ENCODE peak calls at places on chromosomes 1 and 21, in ten cellular contexts. One of them, this sample, is unnamed.

GRCh38 chr1:237901284-237901870 is 10.7 kb upstream of the ZP4 start:
- DNase-seq in transverse colon: no peak
- DNase-seq in OCI-LY7: peak; percentile 16
- DNase-seq in cardiac fibroblast: no peak
- DNase-seq in heart right ventricle: no peak
- DNase-seq in foreskin fibroblast: no peak
- DNase-seq in AG04450: no peak
- DNase-seq in cardiac muscle cell: peak; percentile 1
- DNase-seq in IMR-90: no peak
- DNase-seq in ovary: no peak
- DNase-seq in this sample: no peak

GRCh38 chr21:35509004-35509704 is 460.1 kb upstream of the RUNX1 start:
- DNase-seq in cardiac muscle cell: peak; percentile 11
- DNase-seq in foreskin fibroblast: peak; percentile 24
- DNase-seq in ovary: no peak
- DNase-seq in OCI-LY7: no peak
- DNase-seq in IMR-90: no peak
- DNase-seq in transverse colon: no peak
- DNase-seq in cardiac fibroblast: no peak
- DNase-seq in AG04450: no peak
- DNase-seq in heart right ventricle: peak; percentile 24
- DNase-seq in this sample: no peak

GRCh38 chr21:15688016-15688415 is 41.8 kb upstream of the USP25 start:
- DNase-seq in heart right ventricle: no peak
- DNase-seq in IMR-90: no peak
- DNase-seq in ovary: no peak
- DNase-seq in cardiac fibroblast: no peak
- DNase-seq in cardiac muscle cell: no peak
- DNase-seq in OCI-LY7: no peak
- DNase-seq in transverse colon: no peak
- DNase-seq in foreskin fibroblast: no peak
- DNase-seq in AG04450: no peak
- DNase-seq in this sample: no peak

GRCh38 chr1:245263701-245264100 is 108.9 kb downstream of the KIF26B start:
- DNase-seq in foreskin fibroblast: peak; percentile 2
- DNase-seq in OCI-LY7: no peak
- DNase-seq in IMR-90: no peak
- DNase-seq in heart right ventricle: no peak
- DNase-seq in AG04450: no peak
- DNase-seq in cardiac fibroblast: peak; percentile 45
- DNase-seq in transverse colon: no peak
- DNase-seq in cardiac muscle cell: peak; percentile 61
- DNase-seq in ovary: no peak
- DNase-seq in this sample: no peak

GRCh38 chr1:111241797-111242196 is 14.3 kb downstream of the CHI3L2 start:
- DNase-seq in transverse colon: no peak
- DNase-seq in cardiac fibroblast: no peak
- DNase-seq in cardiac muscle cell: no peak
- DNase-seq in IMR-90: peak; percentile 4
- DNase-seq in ovary: no peak
- DNase-seq in heart right ventricle: no peak
- DNase-seq in foreskin fibroblast: no peak
- DNase-seq in OCI-LY7: no peak
- DNase-seq in AG04450: no peak
- DNase-seq in this sample: no peak

GRCh38 chr1:181100924-181101323 is 12.4 kb downstream of the IER5 start:
- DNase-seq in OCI-LY7: no peak
- DNase-seq in IMR-90: no peak
- DNase-seq in transverse colon: no peak
- DNase-seq in ovary: no peak
- DNase-seq in heart right ventricle: no peak
- DNase-seq in cardiac fibroblast: no peak
- DNase-seq in AG04450: no peak
- DNase-seq in foreskin fibroblast: no peak
- DNase-seq in cardiac muscle cell: no peak
- DNase-seq in this sample: no peak

GRCh38 chr1:162688931-162689330 is 56.7 kb downstream of the DDR2 start:
- DNase-seq in cardiac muscle cell: no peak
- DNase-seq in foreskin fibroblast: no peak
- DNase-seq in transverse colon: no peak
- DNase-seq in OCI-LY7: no peak
- DNase-seq in IMR-90: no peak
- DNase-seq in ovary: no peak
- DNase-seq in heart right ventricle: no peak
- DNase-seq in cardiac fibroblast: no peak
- DNase-seq in AG04450: no peak
- DNase-seq in this sample: no peak

GRCh38 chr1:20686878-20687725 is 25.9 kb upstream of the DDOST start:
- DNase-seq in cardiac fibroblast: no peak
- DNase-seq in transverse colon: no peak
- DNase-seq in ovary: no peak
- DNase-seq in IMR-90: no peak
- DNase-seq in OCI-LY7: no peak
- DNase-seq in AG04450: no peak
- DNase-seq in cardiac muscle cell: no peak
- DNase-seq in heart right ventricle: no peak
- DNase-seq in foreskin fibroblast: no peak
- DNase-seq in this sample: no peak

GRCh38 chr1:200034262-200034557 is 6.7 kb downstream of the NR5A2 start:
- DNase-seq in ovary: no peak
- DNase-seq in transverse colon: no peak
- DNase-seq in cardiac muscle cell: no peak
- DNase-seq in heart right ventricle: no peak
- DNase-seq in OCI-LY7: no peak
- DNase-seq in IMR-90: no peak
- DNase-seq in AG04450: no peak
- DNase-seq in cardiac fibroblast: no peak
- DNase-seq in foreskin fibroblast: no peak
- DNase-seq in this sample: no peak

DNA sequence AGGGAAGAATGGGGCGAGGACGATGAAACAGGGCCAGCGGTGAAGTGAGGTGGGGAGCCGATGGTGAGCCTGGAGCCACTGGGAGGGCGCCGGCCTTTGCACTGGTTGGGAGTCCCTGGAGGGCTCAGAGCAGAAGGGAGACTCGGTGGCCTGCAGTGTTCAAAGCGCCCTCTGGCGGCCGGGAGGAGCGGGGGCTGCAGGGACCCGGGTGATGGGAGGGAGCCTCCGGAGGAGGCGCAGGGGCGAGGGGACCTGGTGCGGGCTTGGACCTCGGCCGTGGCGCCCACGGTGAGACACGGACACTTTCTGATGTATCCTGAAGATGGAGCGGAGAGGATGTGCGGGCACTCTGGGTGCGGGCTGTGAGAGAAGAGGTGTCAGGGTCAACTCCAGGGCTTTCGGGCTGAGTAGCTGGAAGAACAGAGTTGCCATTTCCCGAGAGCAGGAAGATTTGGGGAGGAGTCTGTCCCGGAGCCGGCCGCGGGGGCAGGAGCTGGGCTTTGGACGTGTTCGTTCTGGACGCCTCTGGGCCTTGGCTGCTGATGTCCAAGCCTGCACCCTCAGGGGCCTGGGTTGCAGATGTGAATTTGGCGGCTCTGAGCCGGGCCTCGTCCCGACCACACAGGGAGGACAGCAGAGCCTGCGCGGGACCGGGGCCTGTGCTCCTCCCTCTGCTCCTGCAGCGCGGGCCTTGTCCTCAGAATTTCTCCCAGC is 29.7 kb downstream of the HEYL start:
- DNase-seq in heart right ventricle: peak; percentile 59
- DNase-seq in cardiac muscle cell: peak; percentile 67
- DNase-seq in ovary: peak; percentile 54
- DNase-seq in IMR-90: no peak
- DNase-seq in foreskin fibroblast: peak; percentile 51
- DNase-seq in transverse colon: peak; percentile 66
- DNase-seq in AG04450: no peak
- DNase-seq in cardiac fibroblast: peak; percentile 46
- DNase-seq in OCI-LY7: peak; percentile 58
- DNase-seq in this sample: no peak
- TF ChIP-seq CTCF in heart right ventricle: peak; percentile 83
- TF ChIP-seq CTCF in cardiac muscle cell: peak; percentile 81
- TF ChIP-seq CTCF in ovary: no peak
- TF ChIP-seq CTCF in IMR-90: peak; percentile 54
- TF ChIP-seq CTCF in foreskin fibroblast: peak; percentile 79
- TF ChIP-seq CTCF in transverse colon: peak; percentile 53
- TF ChIP-seq CTCF in AG04450: peak; percentile 59
- TF ChIP-seq CTCF in cardiac fibroblast: peak; percentile 61
- TF ChIP-seq CTCF in OCI-LY7: peak; percentile 79
- TF ChIP-seq CTCF in this sample: peak; percentile 80

DNA sequence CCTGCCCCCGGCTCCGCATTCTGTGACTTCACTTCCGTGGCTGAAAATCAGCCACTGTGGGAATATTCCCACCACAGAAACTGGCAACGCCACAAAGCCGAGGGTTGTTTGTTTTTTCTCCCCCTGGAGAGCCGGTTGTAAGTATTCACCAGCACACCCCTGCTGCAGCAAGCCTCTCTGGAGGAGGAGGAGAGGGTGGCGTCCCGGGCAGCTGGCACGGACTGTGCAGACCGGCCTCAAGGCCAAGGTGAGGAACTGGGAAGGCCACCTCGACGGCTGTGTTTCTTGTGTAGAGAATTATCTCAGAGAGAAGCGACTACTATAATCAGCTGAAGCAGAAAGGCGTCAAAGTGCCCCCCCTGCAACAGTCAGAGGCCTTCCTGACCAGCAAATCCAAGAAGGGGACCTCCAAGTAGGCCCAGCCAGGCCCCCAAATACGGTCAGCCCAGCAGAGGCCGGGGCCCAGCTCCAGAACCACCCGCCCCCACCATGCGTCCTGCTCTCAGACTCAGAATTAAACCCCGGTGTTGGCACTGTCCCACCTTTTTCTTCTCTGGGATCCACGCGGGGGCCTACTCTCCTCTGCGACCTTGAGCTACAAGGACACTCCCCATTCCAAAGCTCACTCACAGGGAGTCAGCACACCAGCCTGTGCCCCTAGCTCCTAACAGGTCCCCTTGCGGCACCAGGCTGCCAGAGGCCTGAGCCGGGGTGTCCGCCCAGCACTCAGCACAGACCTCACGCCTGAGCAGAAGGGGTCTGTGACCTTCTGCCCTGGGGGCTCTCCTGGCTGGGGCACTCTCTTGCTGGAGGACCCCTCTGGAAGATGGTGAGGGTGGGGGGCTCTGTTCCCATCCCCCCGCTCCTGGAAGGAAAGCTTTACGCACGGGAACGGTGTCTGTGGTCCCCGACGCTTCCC is 1.2 kb upstream of the SMIM1 start:
- DNase-seq in OCI-LY7: no peak
- DNase-seq in transverse colon: no peak
- DNase-seq in IMR-90: no peak
- DNase-seq in ovary: peak; percentile 71
- DNase-seq in heart right ventricle: no peak
- DNase-seq in foreskin fibroblast: peak; percentile 33
- DNase-seq in cardiac muscle cell: no peak
- DNase-seq in cardiac fibroblast: no peak
- DNase-seq in AG04450: no peak
- DNase-seq in this sample: no peak
- H3K4me3 ChIP-seq in OCI-LY7: peak overlapping the region; percentile 72
- H3K4me3 ChIP-seq in transverse colon: peak overlapping the region; percentile 35
- H3K4me3 ChIP-seq in IMR-90: peak overlapping the region; percentile 82
- H3K4me3 ChIP-seq in ovary: peak overlapping the region; percentile 64
- H3K4me3 ChIP-seq in heart right ventricle: peak overlapping the region; percentile 74
- H3K4me3 ChIP-seq in foreskin fibroblast: peak overlapping the region; percentile 47
- H3K4me3 ChIP-seq in cardiac muscle cell: peak overlapping the region; percentile 31
- H3K4me3 ChIP-seq in cardiac fibroblast: peak overlapping the region; percentile 51
- H3K4me3 ChIP-seq in AG04450: peak overlapping the region; percentile 67
- H3K4me3 ChIP-seq in this sample: peak overlapping the region; percentile 59

DNA sequence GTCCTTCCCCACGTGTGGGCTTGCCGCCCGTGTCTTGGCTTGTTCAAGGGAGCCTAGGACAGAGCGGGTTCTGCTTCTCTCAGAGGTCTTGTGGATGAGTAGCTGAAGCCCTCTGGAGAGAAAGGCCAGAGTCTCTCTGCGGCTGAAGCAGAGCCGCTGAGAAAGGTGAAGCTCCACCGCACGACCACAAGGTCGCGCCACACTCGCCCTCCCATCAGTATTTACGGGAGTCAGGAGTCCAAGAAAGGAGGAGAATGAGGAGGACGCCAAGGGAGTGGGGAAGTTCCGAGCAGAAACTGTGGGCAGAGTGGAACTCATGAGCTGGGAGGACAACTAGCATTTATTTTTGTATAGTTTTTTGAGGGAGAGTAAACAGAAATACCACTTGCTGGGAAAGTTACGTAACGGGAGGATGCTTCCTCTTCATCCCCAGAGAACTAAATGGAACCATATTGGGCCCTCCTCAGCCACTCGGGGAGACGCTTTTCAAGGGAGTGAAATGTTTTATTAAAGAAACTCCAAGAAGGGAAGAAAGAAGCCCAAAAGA is 51.6 kb upstream of the HAO2 start:
- DNase-seq in AG04450: no peak
- DNase-seq in foreskin fibroblast: no peak
- DNase-seq in transverse colon: no peak
- DNase-seq in ovary: no peak
- DNase-seq in heart right ventricle: no peak
- DNase-seq in cardiac muscle cell: no peak
- DNase-seq in cardiac fibroblast: no peak
- DNase-seq in IMR-90: no peak
- DNase-seq in OCI-LY7: no peak
- DNase-seq in this sample: no peak
- TF ChIP-seq CTCF in AG04450: no peak
- TF ChIP-seq CTCF in foreskin fibroblast: no peak
- TF ChIP-seq CTCF in transverse colon: no peak
- TF ChIP-seq CTCF in ovary: no peak
- TF ChIP-seq CTCF in heart right ventricle: no peak
- TF ChIP-seq CTCF in cardiac muscle cell: no peak
- TF ChIP-seq CTCF in cardiac fibroblast: no peak
- TF ChIP-seq CTCF in IMR-90: no peak
- TF ChIP-seq CTCF in OCI-LY7: peak; percentile 24
- TF ChIP-seq CTCF in this sample: no peak

GRCh38 chr1:203271962-203272632 is 33.2 kb upstream of the BTG2 start:
- DNase-seq in cardiac muscle cell: no peak
- DNase-seq in OCI-LY7: peak; percentile 9
- DNase-seq in foreskin fibroblast: no peak
- DNase-seq in IMR-90: no peak
- DNase-seq in cardiac fibroblast: peak; percentile 29
- DNase-seq in ovary: peak; percentile 65
- DNase-seq in AG04450: no peak
- DNase-seq in heart right ventricle: no peak
- DNase-seq in transverse colon: peak; percentile 55
- DNase-seq in this sample: no peak

GRCh38 chr1:203270448-203270847 is 34.9 kb upstream of the BTG2 start:
- DNase-seq in ovary: no peak
- DNase-seq in transverse colon: no peak
- DNase-seq in heart right ventricle: no peak
- DNase-seq in IMR-90: no peak
- DNase-seq in AG04450: no peak
- DNase-seq in foreskin fibroblast: no peak
- DNase-seq in cardiac fibroblast: no peak
- DNase-seq in cardiac muscle cell: no peak
- DNase-seq in OCI-LY7: no peak
- DNase-seq in this sample: no peak

GRCh38 chr1:203272633-203273205 is 32.6 kb upstream of the BTG2 start:
- DNase-seq in IMR-90: no peak
- DNase-seq in AG04450: no peak
- DNase-seq in ovary: no peak
- DNase-seq in heart right ventricle: no peak
- DNase-seq in cardiac fibroblast: no peak
- DNase-seq in foreskin fibroblast: no peak
- DNase-seq in OCI-LY7: peak; percentile 4
- DNase-seq in cardiac muscle cell: no peak
- DNase-seq in transverse colon: no peak
- DNase-seq in this sample: no peak

GRCh38 chr1:203269654-203270020 is 35.7 kb upstream of the BTG2 start:
- DNase-seq in OCI-LY7: no peak
- DNase-seq in transverse colon: no peak
- DNase-seq in AG04450: no peak
- DNase-seq in cardiac muscle cell: no peak
- DNase-seq in foreskin fibroblast: no peak
- DNase-seq in heart right ventricle: no peak
- DNase-seq in IMR-90: no peak
- DNase-seq in ovary: no peak
- DNase-seq in cardiac fibroblast: no peak
- DNase-seq in this sample: no peak

GRCh38 chr1:203271018-203271743 is 34.1 kb upstream of the BTG2 start:
- DNase-seq in cardiac fibroblast: peak; percentile 84
- DNase-seq in cardiac muscle cell: peak; percentile 84
- DNase-seq in IMR-90: peak; percentile 76
- DNase-seq in ovary: peak; percentile 79
- DNase-seq in AG04450: no peak
- DNase-seq in OCI-LY7: peak; percentile 88
- DNase-seq in heart right ventricle: peak; percentile 79
- DNase-seq in foreskin fibroblast: peak; percentile 83
- DNase-seq in transverse colon: peak; percentile 81
- DNase-seq in this sample: no peak
- H3K4me3 ChIP-seq in cardiac fibroblast: no peak overlapping the region
- H3K4me3 ChIP-seq in cardiac muscle cell: no peak overlapping the region
- H3K4me3 ChIP-seq in IMR-90: no peak overlapping the region
- H3K4me3 ChIP-seq in ovary: no peak overlapping the region
- H3K4me3 ChIP-seq in AG04450: no peak overlapping the region
- H3K4me3 ChIP-seq in OCI-LY7: peak overlapping the region; percentile 21
- H3K4me3 ChIP-seq in heart right ventricle: no peak overlapping the region
- H3K4me3 ChIP-seq in foreskin fibroblast: no peak overlapping the region
- H3K4me3 ChIP-seq in transverse colon: no peak overlapping the region
- H3K4me3 ChIP-seq in this sample: no peak overlapping the region

This sample was measured in GM12864.